ENCODE peak calls at places on chromosomes 5 and 9, in eight cellular contexts. S, U, P, G, Y, J, O and I are unnamed samples. For H3K4me1, the result is how much of the 10 kb centered on the place peaks cover.

GRCh38 chr5:116998024-116998423 is 423.4 kb upstream of the SEMA6A start:
- DNase-seq in S (no peak), U (no peak), P (no peak), G (no peak), Y (no peak), J (no peak), O (no peak), I (no peak)

GRCh38 chr5:157253547-157253946 is 12.4 kb upstream of the CYFIP2 start:
- DNase-seq in S (peak), U (peak), P (no peak), G (peak), Y (no peak), J (no peak), O (peak), I (peak)

GRCh38 chr5:176796411-176796810 is 13.9 kb upstream of the UNC5A start:
- DNase-seq in S (no peak), U (no peak), P (no peak), G (no peak), Y (no peak), J (no peak), O (no peak), I (no peak)

GRCh38 chr5:129384736-129385135 is 75.4 kb upstream of the ADAMTS19 start:
- DNase-seq in S (no peak), U (no peak), P (no peak), G (peak), Y (no peak), J (no peak), O (no peak), I (no peak)

GRCh38 chr5:72951850-72952468 is 3.9 kb upstream of the FCHO2 start:
- DNase-seq in S (no peak), U (peak), P (no peak), G (peak), Y (no peak), J (no peak), O (no peak), I (no peak)

GRCh38 chr9:131702911-131703310 is 37.0 kb downstream of the RAPGEF1 start:
- DNase-seq in S (no peak), U (no peak), P (no peak), G (no peak), Y (no peak), J (no peak), O (no peak), I (no peak)

GRCh38 chr5:106876665-106877194 is 794.0 kb downstream of the EFNA5 start:
- DNase-seq in S (no peak), U (no peak), P (no peak), G (no peak), Y (no peak), J (no peak), O (no peak), I (no peak)

GRCh38 chr9:117462926-117463325 is 48.1 kb upstream of the ASTN2 start:
- DNase-seq in S (no peak), U (no peak), P (no peak), G (no peak), Y (no peak), J (no peak), O (no peak), I (no peak)

GRCh38 chr9:106864533-106865143 is 1.7 kb downstream of the ZNF462 start:
- DNase-seq in S (peak), U (peak), P (no peak), G (peak), Y (peak), J (no peak), O (no peak), I (peak)

GRCh38 chr5:114324282-114324681 is 37.6 kb upstream of the KCNN2 start:
- DNase-seq in S (no peak), U (peak), P (no peak), G (no peak), Y (no peak), J (no peak), O (no peak), I (no peak)

GRCh38 chr5:170662966-170663365 is 120.6 kb upstream of the GABRP start:
- DNase-seq in S (no peak), U (no peak), P (no peak), G (no peak), Y (no peak), J (no peak), O (no peak), I (no peak)

GRCh38 chr9:123364241-123364824 is 8.3 kb downstream of the CRB2 start:
- DNase-seq in S (no peak), U (peak), P (no peak), G (peak), Y (peak), J (no peak), O (no peak), I (no peak)

GRCh38 chr9:126057036-126057435 is 269.6 kb upstream of the MVB12B start:
- DNase-seq in S (no peak), U (no peak), P (no peak), G (no peak), Y (peak), J (no peak), O (no peak), I (no peak)

GRCh38 chr5:142056831-142057696 is 44.2 kb upstream of the GNPDA1 start:
- DNase-seq in S (no peak), U (no peak), P (no peak), G (no peak), Y (no peak), J (no peak), O (no peak), I (no peak)

GRCh38 chr5:94969174-94969573 is 315.7 kb downstream of the MCTP1 start:
- DNase-seq in S (no peak), U (peak), P (no peak), G (peak), Y (no peak), J (no peak), O (no peak), I (no peak)

GRCh38 chr9:127418037-127418471 is 6.1 kb upstream of the ZNF79 start:
- DNase-seq in S (peak), U (no peak), P (no peak), G (no peak), Y (no peak), J (no peak), O (no peak), I (peak)

GRCh38 chr9:72292874-72293607 is 72.0 kb downstream of the ZFAND5 start:
- DNase-seq in S (no peak), U (peak), P (no peak), G (peak), Y (no peak), J (no peak), O (no peak), I (peak)

GRCh38 chr5:160514866-160515265 is 93.2 kb downstream of the PTTG1 start:
- DNase-seq in S (peak), U (no peak), P (no peak), G (no peak), Y (no peak), J (no peak), O (no peak), I (no peak)

GRCh38 chr5:3384531-3384930 is 211.1 kb upstream of the IRX1 start:
- DNase-seq in S (no peak), U (no peak), P (no peak), G (no peak), Y (no peak), J (no peak), O (no peak), I (no peak)

GRCh38 chr9:129458155-129458661 is 162.7 kb downstream of the C9orf50 start:
- DNase-seq in S (peak), U (no peak), P (peak), G (no peak), Y (no peak), J (no peak), O (peak), I (no peak)

GRCh38 chr5:126878085-126878484 is 101.1 kb downstream of the LMNB1 start:
- DNase-seq in S (no peak), U (no peak), P (no peak), G (no peak), Y (no peak), J (no peak), O (no peak), I (no peak)

GRCh38 chr9:34125681-34126206 is 754 bp downstream of the DCAF12 start:
- DNase-seq in S (peak), U (peak), P (no peak), G (peak), Y (no peak), J (no peak), O (no peak), I (peak)

DNA sequence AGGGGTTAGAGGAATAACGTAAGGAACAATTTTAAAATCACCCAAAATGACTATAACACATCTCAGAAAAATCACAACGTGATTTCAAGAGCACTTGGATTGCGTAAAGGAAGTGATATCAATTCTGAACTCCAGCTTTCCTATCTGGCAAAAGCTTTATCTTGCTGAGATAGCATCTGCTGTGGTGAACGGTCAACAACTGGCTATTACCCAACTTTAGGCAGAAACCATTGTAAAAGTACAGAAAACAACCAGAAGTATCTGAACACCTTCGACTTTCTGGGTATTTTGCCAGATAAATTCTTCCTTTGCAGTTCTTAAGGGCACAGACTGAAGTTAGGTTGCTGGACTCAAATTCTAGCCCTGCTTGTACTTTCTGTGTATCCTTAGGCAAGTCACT is 9.2 kb downstream of the ABLIM3 start:
- DNase-seq in S (no peak), U (peak), P (no peak), G (no peak), Y (no peak), J (no peak), O (no peak), I (no peak)
- H3K4me1 ChIP-seq in S (under half), U (under half), P (under half), G (under half), Y (under half), J (half or more), O (half or more), I (under half)

GRCh38 chr5:53667621-53668020 is 107.2 kb downstream of the NDUFS4 start:
- DNase-seq in S (no peak), U (no peak), P (no peak), G (no peak), Y (no peak), J (no peak), O (no peak), I (no peak)

GRCh38 chr5:53674114-53674513 is 113.7 kb downstream of the NDUFS4 start:
- DNase-seq in S (no peak), U (no peak), P (no peak), G (no peak), Y (no peak), J (no peak), O (no peak), I (no peak)

DNA sequence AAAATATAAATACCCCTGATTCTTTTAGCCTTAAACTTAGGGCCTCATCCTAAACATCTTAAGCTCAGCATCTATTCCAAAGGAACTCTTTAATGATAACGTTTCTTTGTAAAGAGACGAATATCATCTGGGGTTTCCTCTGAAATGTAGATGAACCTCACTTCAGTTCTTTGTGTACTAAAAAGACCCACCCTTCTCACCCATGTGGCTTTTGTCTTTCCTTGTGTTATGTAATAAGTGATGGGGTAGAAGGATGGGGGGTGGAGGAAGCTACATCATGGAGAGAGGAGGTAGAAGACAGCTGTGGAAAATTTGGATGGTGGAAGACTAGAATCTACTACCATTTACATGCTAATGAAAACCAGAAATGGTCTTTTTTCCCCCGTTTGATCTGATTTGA is 111.0 kb downstream of the NDUFS4 start:
- DNase-seq in S (peak), U (no peak), P (no peak), G (no peak), Y (no peak), J (no peak), O (no peak), I (peak)
- H3K4me3 ChIP-seq in S (no peak), U (no peak), P (no peak), G (no peak), Y (no peak), J (no peak), O (no peak), I (no peak)

GRCh38 chr5:143352691-143353090 is 50.8 kb downstream of the NR3C1 start:
- DNase-seq in S (no peak), U (no peak), P (peak), G (no peak), Y (no peak), J (no peak), O (no peak), I (no peak)

GRCh38 chr5:143356855-143357254 is 46.6 kb downstream of the NR3C1 start:
- DNase-seq in S (no peak), U (no peak), P (no peak), G (no peak), Y (no peak), J (no peak), O (no peak), I (no peak)

GRCh38 chr5:143359869-143360268 is 43.6 kb downstream of the NR3C1 start:
- DNase-seq in S (no peak), U (no peak), P (no peak), G (no peak), Y (no peak), J (no peak), O (no peak), I (no peak)

GRCh38 chr5:143354025-143354424 is 49.5 kb downstream of the NR3C1 start:
- DNase-seq in S (no peak), U (no peak), P (peak), G (peak), Y (no peak), J (no peak), O (no peak), I (no peak)

GRCh38 chr5:143355710-143356109 is 47.8 kb downstream of the NR3C1 start:
- DNase-seq in S (no peak), U (peak), P (peak), G (peak), Y (peak), J (peak), O (peak), I (no peak)
- H3K4me1 ChIP-seq in S (under half), U (under half), P (half or more), G (under half), Y (under half), J (half or more), O (half or more), I (under half)

GRCh38 chr5:151382576-151382975 is 35.2 kb upstream of the SLC36A2 start:
- DNase-seq in S (no peak), U (no peak), P (no peak), G (no peak), Y (no peak), J (no peak), O (no peak), I (no peak)
- H3K4me3 ChIP-seq in S (no peak), U (no peak), P (no peak), G (no peak), Y (no peak), J (no peak), O (no peak), I (no peak)

GRCh38 chr5:173310861-173311515 is 17.2 kb downstream of the STC2 start:
- DNase-seq in S (no peak), U (peak), P (no peak), G (no peak), Y (peak), J (peak), O (no peak), I (no peak)
- H3K4me1 ChIP-seq in S (under half), U (under half), P (under half), G (under half), Y (under half), J (under half), O (under half), I (under half)